ENCODE peak calls at places on chromosomes 6 and 20, in five cellular contexts. One of them, this sample, is unnamed.

GRCh38 chr6:170287371-170287876 is 3.5 kb downstream of the DLL1 start:
- DNase-seq in CD8-positive, alpha-beta T cell: no peak
- DNase-seq in uterus: no peak
- DNase-seq in psoas muscle: no peak
- DNase-seq in OCI-LY7: no peak
- DNase-seq in this sample: no peak

GRCh38 chr6:38346291-38347079 is 293.2 kb downstream of the BTBD9 start:
- DNase-seq in CD8-positive, alpha-beta T cell: no peak
- DNase-seq in uterus: no peak
- DNase-seq in psoas muscle: no peak
- DNase-seq in OCI-LY7: no peak
- DNase-seq in this sample: no peak

GRCh38 chr6:127120109-127120786 is 1.8 kb downstream of the RSPO3 start:
- DNase-seq in CD8-positive, alpha-beta T cell: no peak
- DNase-seq in uterus: peak
- DNase-seq in psoas muscle: no peak
- DNase-seq in OCI-LY7: no peak
- DNase-seq in this sample: peak

GRCh38 chr20:26209171-26209941 is 512.7 kb upstream of the ZNF337 start:
- DNase-seq in CD8-positive, alpha-beta T cell: peak
- DNase-seq in uterus: no peak
- DNase-seq in psoas muscle: peak
- DNase-seq in OCI-LY7: no peak
- DNase-seq in this sample: no peak

GRCh38 chr6:4973972-4974885 is 29.6 kb downstream of the RPP40 start:
- DNase-seq in CD8-positive, alpha-beta T cell: no peak
- DNase-seq in uterus: peak
- DNase-seq in psoas muscle: peak
- DNase-seq in OCI-LY7: no peak
- DNase-seq in this sample: no peak

GRCh38 chr20:32621071-32621913 is 36.2 kb upstream of the NOL4L start:
- DNase-seq in CD8-positive, alpha-beta T cell: no peak
- DNase-seq in uterus: no peak
- DNase-seq in psoas muscle: no peak
- DNase-seq in OCI-LY7: no peak
- DNase-seq in this sample: no peak

GRCh38 chr6:69985180-69985579 is 118.8 kb downstream of the COL19A1 start:
- DNase-seq in CD8-positive, alpha-beta T cell: no peak
- DNase-seq in uterus: no peak
- DNase-seq in psoas muscle: no peak
- DNase-seq in OCI-LY7: no peak
- DNase-seq in this sample: no peak

GRCh38 chr20:8005575-8006366 is 13.8 kb downstream of the TMX4 start:
- DNase-seq in CD8-positive, alpha-beta T cell: no peak
- DNase-seq in uterus: no peak
- DNase-seq in psoas muscle: no peak
- DNase-seq in OCI-LY7: no peak
- DNase-seq in this sample: no peak

GRCh38 chr6:89604662-89605061 is 33.9 kb downstream of the LYRM2 start:
- DNase-seq in CD8-positive, alpha-beta T cell: no peak
- DNase-seq in uterus: no peak
- DNase-seq in psoas muscle: no peak
- DNase-seq in OCI-LY7: no peak
- DNase-seq in this sample: no peak

GRCh38 chr20:62352402-62353288 is 14.5 kb downstream of the LAMA5 start:
- DNase-seq in CD8-positive, alpha-beta T cell: no peak
- DNase-seq in uterus: peak
- DNase-seq in psoas muscle: peak
- DNase-seq in OCI-LY7: no peak
- DNase-seq in this sample: no peak

GRCh38 chr6:77650098-77650663 is 2.7 kb upstream of the MEI4 start:
- DNase-seq in CD8-positive, alpha-beta T cell: peak
- DNase-seq in uterus: peak
- DNase-seq in psoas muscle: peak
- DNase-seq in OCI-LY7: no peak
- DNase-seq in this sample: no peak
- H3K27ac ChIP-seq in CD8-positive, alpha-beta T cell: no peak
- H3K27ac ChIP-seq in uterus: no peak
- H3K27ac ChIP-seq in psoas muscle: no peak
- H3K27ac ChIP-seq in OCI-LY7: no peak
- H3K27ac ChIP-seq in this sample: no peak

GRCh38 chr6:15882345-15882744 is 219.5 kb upstream of the DTNBP1 start:
- DNase-seq in CD8-positive, alpha-beta T cell: no peak
- DNase-seq in uterus: no peak
- DNase-seq in psoas muscle: no peak
- DNase-seq in OCI-LY7: no peak
- DNase-seq in this sample: no peak

GRCh38 chr6:15881150-15881549 is 218.3 kb upstream of the DTNBP1 start:
- DNase-seq in CD8-positive, alpha-beta T cell: no peak
- DNase-seq in uterus: no peak
- DNase-seq in psoas muscle: no peak
- DNase-seq in OCI-LY7: peak
- DNase-seq in this sample: no peak

GRCh38 chr6:15879372-15880261 is 216.8 kb upstream of the DTNBP1 start:
- DNase-seq in CD8-positive, alpha-beta T cell: peak
- DNase-seq in uterus: peak
- DNase-seq in psoas muscle: peak
- DNase-seq in OCI-LY7: peak
- DNase-seq in this sample: no peak

GRCh38 chr6:15882915-15883314 is 220.1 kb upstream of the DTNBP1 start:
- DNase-seq in CD8-positive, alpha-beta T cell: no peak
- DNase-seq in uterus: no peak
- DNase-seq in psoas muscle: no peak
- DNase-seq in OCI-LY7: no peak
- DNase-seq in this sample: no peak

DNA sequence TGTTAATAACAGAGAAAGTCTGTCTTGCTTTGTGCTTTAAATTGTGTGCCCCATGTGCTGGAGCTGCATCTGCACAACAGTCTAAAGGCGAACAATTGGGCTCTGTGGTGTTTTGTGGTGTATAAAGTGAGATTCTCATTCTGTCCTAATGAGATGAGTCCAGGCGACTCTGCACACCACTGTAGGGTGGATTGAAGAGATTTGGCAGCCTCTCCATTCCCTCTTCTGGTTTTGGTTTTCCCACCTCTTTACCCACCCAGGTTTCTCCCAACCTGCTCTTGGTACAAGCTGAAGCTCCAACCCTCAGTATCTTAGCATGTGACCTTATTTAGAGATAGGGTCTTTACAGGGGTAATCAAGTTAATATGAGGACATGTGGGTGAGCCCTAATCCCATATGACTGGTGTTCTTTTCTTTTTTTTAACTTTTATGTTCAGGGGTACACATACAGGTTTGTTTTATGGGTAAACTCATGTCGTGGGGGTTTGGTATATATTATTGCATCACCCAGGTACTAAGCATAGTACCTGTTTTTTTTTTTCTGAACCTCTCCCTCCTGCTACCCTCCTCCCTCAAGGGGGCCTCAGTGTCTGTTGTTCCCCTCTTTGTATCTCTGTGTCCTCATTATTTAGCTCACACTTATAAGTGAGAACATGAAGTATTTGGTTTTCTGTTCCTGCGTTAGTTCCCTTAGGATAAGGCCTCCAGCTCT is 217.6 kb upstream of the DTNBP1 start:
- DNase-seq in CD8-positive, alpha-beta T cell: no peak
- DNase-seq in uterus: no peak
- DNase-seq in psoas muscle: no peak
- DNase-seq in OCI-LY7: no peak
- DNase-seq in this sample: no peak
- H3K27ac ChIP-seq in CD8-positive, alpha-beta T cell: no peak
- H3K27ac ChIP-seq in uterus: no peak
- H3K27ac ChIP-seq in psoas muscle: no peak
- H3K27ac ChIP-seq in OCI-LY7: no peak
- H3K27ac ChIP-seq in this sample: no peak

GRCh38 chr6:37258405-37258704 is 411 bp upstream of the TMEM217 start:
- DNase-seq in CD8-positive, alpha-beta T cell: no peak
- DNase-seq in uterus: no peak
- DNase-seq in psoas muscle: no peak
- DNase-seq in OCI-LY7: no peak
- DNase-seq in this sample: no peak

GRCh38 chr6:37258716-37259115 is 772 bp upstream of the TMEM217 start:
- DNase-seq in CD8-positive, alpha-beta T cell: no peak
- DNase-seq in uterus: no peak
- DNase-seq in psoas muscle: no peak
- DNase-seq in OCI-LY7: no peak
- DNase-seq in this sample: no peak

GRCh38 chr6:37260063-37260843 is 2.3 kb upstream of the TMEM217 start:
- DNase-seq in CD8-positive, alpha-beta T cell: no peak
- DNase-seq in uterus: no peak
- DNase-seq in psoas muscle: no peak
- DNase-seq in OCI-LY7: no peak
- DNase-seq in this sample: no peak

GRCh38 chr6:37257634-37258404 is at the start of the genes TBC1D22B and TMEM217:
- DNase-seq in CD8-positive, alpha-beta T cell: peak
- DNase-seq in uterus: peak
- DNase-seq in psoas muscle: peak
- DNase-seq in OCI-LY7: peak
- DNase-seq in this sample: peak

GRCh38 chr6:37259191-37259590 is 1.2 kb upstream of the TMEM217 start:
- DNase-seq in CD8-positive, alpha-beta T cell: no peak
- DNase-seq in uterus: no peak
- DNase-seq in psoas muscle: no peak
- DNase-seq in OCI-LY7: peak
- DNase-seq in this sample: no peak
- H3K27ac ChIP-seq in CD8-positive, alpha-beta T cell: no peak
- H3K27ac ChIP-seq in uterus: no peak
- H3K27ac ChIP-seq in psoas muscle: peak
- H3K27ac ChIP-seq in OCI-LY7: no peak
- H3K27ac ChIP-seq in this sample: peak

GRCh38 chr20:37915434-37915787 is 12.5 kb downstream of the VSTM2L start:
- DNase-seq in CD8-positive, alpha-beta T cell: no peak
- DNase-seq in uterus: no peak
- DNase-seq in psoas muscle: no peak
- DNase-seq in OCI-LY7: no peak
- DNase-seq in this sample: no peak
- H3K27ac ChIP-seq in CD8-positive, alpha-beta T cell: no peak
- H3K27ac ChIP-seq in uterus: peak
- H3K27ac ChIP-seq in psoas muscle: no peak
- H3K27ac ChIP-seq in OCI-LY7: no peak
- H3K27ac ChIP-seq in this sample: no peak

DNA sequence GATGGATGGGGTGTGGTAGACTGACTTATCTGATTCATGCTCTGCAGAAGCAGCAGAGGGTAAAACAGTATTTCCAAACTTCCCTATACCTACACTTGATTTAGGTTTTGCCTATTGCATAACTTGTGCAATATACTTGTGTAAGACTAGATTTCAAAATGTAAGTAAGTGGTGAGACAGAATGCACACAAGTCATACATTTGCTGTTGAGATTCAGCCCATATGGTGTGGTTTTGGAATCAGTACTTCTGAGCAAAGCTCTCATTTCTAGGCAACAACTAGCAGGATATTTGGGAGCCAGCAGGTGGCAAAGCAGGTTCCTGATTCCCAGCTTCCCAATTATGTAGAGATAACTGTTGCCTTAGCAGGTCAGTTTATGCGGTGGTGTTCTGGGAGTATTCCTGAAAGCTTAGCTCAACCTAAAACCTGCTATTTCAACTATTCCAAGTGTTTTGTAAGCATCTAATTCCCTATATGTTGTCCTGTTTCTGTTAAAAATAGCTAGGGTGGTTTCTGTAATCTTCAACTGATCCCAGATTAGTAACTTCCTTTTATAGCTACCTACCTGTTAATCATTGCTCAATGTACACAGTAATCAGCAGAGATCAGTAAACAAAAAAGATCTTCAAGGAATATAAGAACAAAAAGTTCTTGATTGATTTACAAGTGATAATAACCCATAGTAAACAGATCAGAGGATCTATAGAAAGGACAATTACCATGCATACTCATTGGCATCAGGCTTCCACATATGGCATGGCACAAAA is 8.5 kb upstream of the FABP7 start:
- DNase-seq in CD8-positive, alpha-beta T cell: no peak
- DNase-seq in uterus: no peak
- DNase-seq in psoas muscle: no peak
- DNase-seq in OCI-LY7: no peak
- DNase-seq in this sample: no peak
- H3K27ac ChIP-seq in CD8-positive, alpha-beta T cell: no peak
- H3K27ac ChIP-seq in uterus: no peak
- H3K27ac ChIP-seq in psoas muscle: no peak
- H3K27ac ChIP-seq in OCI-LY7: no peak
- H3K27ac ChIP-seq in this sample: no peak

DNA sequence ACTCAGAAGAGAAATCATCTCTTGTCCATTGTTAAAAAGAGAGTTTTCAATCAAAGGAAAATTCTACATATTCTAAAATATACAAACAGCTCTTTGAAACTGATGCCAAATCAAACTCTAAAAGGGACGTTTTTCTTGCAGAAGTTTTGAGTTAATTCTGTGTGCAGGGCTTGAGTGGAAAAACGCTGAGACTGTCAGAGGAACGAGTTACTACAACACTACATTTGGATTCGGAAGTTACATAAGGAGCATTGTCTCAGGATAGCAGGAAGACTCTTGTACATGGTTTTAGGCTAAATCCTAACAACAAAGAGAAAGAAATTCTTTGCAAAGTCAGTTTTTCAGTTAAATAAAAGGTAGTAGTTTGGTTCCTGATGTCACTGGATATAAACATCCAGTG is 155.7 kb upstream of the SUPT3H start:
- DNase-seq in CD8-positive, alpha-beta T cell: no peak
- DNase-seq in uterus: no peak
- DNase-seq in psoas muscle: no peak
- DNase-seq in OCI-LY7: no peak
- DNase-seq in this sample: no peak
- H3K27ac ChIP-seq in CD8-positive, alpha-beta T cell: no peak
- H3K27ac ChIP-seq in uterus: no peak
- H3K27ac ChIP-seq in psoas muscle: no peak
- H3K27ac ChIP-seq in OCI-LY7: no peak
- H3K27ac ChIP-seq in this sample: no peak

GRCh38 chr20:58139849-58140786 is 88.3 kb downstream of the ANKRD60 start:
- DNase-seq in CD8-positive, alpha-beta T cell: no peak
- DNase-seq in uterus: no peak
- DNase-seq in psoas muscle: no peak
- DNase-seq in OCI-LY7: no peak
- DNase-seq in this sample: no peak
- H3K27ac ChIP-seq in CD8-positive, alpha-beta T cell: no peak
- H3K27ac ChIP-seq in uterus: no peak
- H3K27ac ChIP-seq in psoas muscle: no peak
- H3K27ac ChIP-seq in OCI-LY7: no peak
- H3K27ac ChIP-seq in this sample: no peak

GRCh38 chr6:122426597-122426996 is 27.1 kb downstream of the HSF2 start:
- DNase-seq in CD8-positive, alpha-beta T cell: no peak
- DNase-seq in uterus: no peak
- DNase-seq in psoas muscle: no peak
- DNase-seq in OCI-LY7: no peak
- DNase-seq in this sample: no peak

GRCh38 chr6:122423734-122424133 is 24.3 kb downstream of the HSF2 start:
- DNase-seq in CD8-positive, alpha-beta T cell: no peak
- DNase-seq in uterus: no peak
- DNase-seq in psoas muscle: no peak
- DNase-seq in OCI-LY7: no peak
- DNase-seq in this sample: no peak

GRCh38 chr6:122422614-122423267 is 23.3 kb downstream of the HSF2 start:
- DNase-seq in CD8-positive, alpha-beta T cell: no peak
- DNase-seq in uterus: no peak
- DNase-seq in psoas muscle: no peak
- DNase-seq in OCI-LY7: no peak
- DNase-seq in this sample: no peak

GRCh38 chr6:122416825-122417224 is 17.4 kb downstream of the HSF2 start:
- DNase-seq in CD8-positive, alpha-beta T cell: no peak
- DNase-seq in uterus: no peak
- DNase-seq in psoas muscle: no peak
- DNase-seq in OCI-LY7: no peak
- DNase-seq in this sample: no peak

GRCh38 chr6:122422003-122422402 is 22.6 kb downstream of the HSF2 start:
- DNase-seq in CD8-positive, alpha-beta T cell: no peak
- DNase-seq in uterus: no peak
- DNase-seq in psoas muscle: no peak
- DNase-seq in OCI-LY7: no peak
- DNase-seq in this sample: no peak
- H3K27ac ChIP-seq in CD8-positive, alpha-beta T cell: no peak
- H3K27ac ChIP-seq in uterus: no peak
- H3K27ac ChIP-seq in psoas muscle: no peak
- H3K27ac ChIP-seq in OCI-LY7: no peak
- H3K27ac ChIP-seq in this sample: no peak

GRCh38 chr6:162245831-162246230 is 481.7 kb downstream of the PRKN start:
- DNase-seq in CD8-positive, alpha-beta T cell: no peak
- DNase-seq in uterus: no peak
- DNase-seq in psoas muscle: no peak
- DNase-seq in OCI-LY7: no peak
- DNase-seq in this sample: no peak
- H3K27ac ChIP-seq in CD8-positive, alpha-beta T cell: no peak
- H3K27ac ChIP-seq in uterus: no peak
- H3K27ac ChIP-seq in psoas muscle: no peak
- H3K27ac ChIP-seq in OCI-LY7: no peak
- H3K27ac ChIP-seq in this sample: no peak

This sample was measured in naive thymus-derived CD4-positive, alpha-beta T cell.